ENCODE peak calls at places on chromosomes 1 and 21, in nine cellular contexts. One of them, this sample, is unnamed.

GRCh38 chr1:29890201-29890959 is 654.1 kb downstream of the PTPRU start:
- DNase-seq in esophagus muscularis mucosa: no peak
- DNase-seq in astrocyte: no peak
- DNase-seq in HCT116: no peak
- DNase-seq in right lobe of liver: no peak
- DNase-seq in tibial artery: no peak
- DNase-seq in H1: no peak
- DNase-seq in mucosa of descending colon: no peak
- DNase-seq in esophagus squamous epithelium: no peak
- DNase-seq in this sample: no peak

GRCh38 chr1:116508090-116508983 is 62.5 kb downstream of the CD58 start:
- DNase-seq in esophagus muscularis mucosa: peak; percentile 74
- DNase-seq in astrocyte: no peak
- DNase-seq in HCT116: no peak
- DNase-seq in right lobe of liver: no peak
- DNase-seq in tibial artery: no peak
- DNase-seq in H1: no peak
- DNase-seq in mucosa of descending colon: no peak
- DNase-seq in esophagus squamous epithelium: no peak
- DNase-seq in this sample: no peak

GRCh38 chr21:39037807-39038405 is 145.3 kb downstream of the PSMG1 start:
- DNase-seq in esophagus muscularis mucosa: no peak
- DNase-seq in astrocyte: no peak
- DNase-seq in HCT116: no peak
- DNase-seq in right lobe of liver: no peak
- DNase-seq in tibial artery: no peak
- DNase-seq in H1: peak; percentile 78
- DNase-seq in mucosa of descending colon: no peak
- DNase-seq in esophagus squamous epithelium: no peak
- DNase-seq in this sample: no peak

GRCh38 chr1:39160703-39161102 is 43.8 kb upstream of the MACF1 start:
- DNase-seq in esophagus muscularis mucosa: no peak
- DNase-seq in astrocyte: no peak
- DNase-seq in HCT116: no peak
- DNase-seq in right lobe of liver: no peak
- DNase-seq in tibial artery: no peak
- DNase-seq in H1: no peak
- DNase-seq in mucosa of descending colon: no peak
- DNase-seq in esophagus squamous epithelium: no peak
- DNase-seq in this sample: no peak

GRCh38 chr1:219467524-219467923 is 145.4 kb downstream of the ZC3H11B start:
- DNase-seq in esophagus muscularis mucosa: no peak
- DNase-seq in astrocyte: peak; percentile 25
- DNase-seq in HCT116: no peak
- DNase-seq in right lobe of liver: no peak
- DNase-seq in tibial artery: no peak
- DNase-seq in H1: no peak
- DNase-seq in mucosa of descending colon: no peak
- DNase-seq in esophagus squamous epithelium: no peak
- DNase-seq in this sample: no peak

GRCh38 chr21:36749935-36750578 is 51.1 kb downstream of the SIM2 start:
- DNase-seq in esophagus muscularis mucosa: no peak
- DNase-seq in astrocyte: peak; percentile 43
- DNase-seq in HCT116: no peak
- DNase-seq in right lobe of liver: no peak
- DNase-seq in tibial artery: no peak
- DNase-seq in H1: peak; percentile 66
- DNase-seq in mucosa of descending colon: peak; percentile 14
- DNase-seq in esophagus squamous epithelium: no peak
- DNase-seq in this sample: no peak

GRCh38 chr1:109764561-109765482 is 1.1 kb upstream of the EPS8L3 start:
- DNase-seq in esophagus muscularis mucosa: no peak
- DNase-seq in astrocyte: no peak
- DNase-seq in HCT116: no peak
- DNase-seq in right lobe of liver: no peak
- DNase-seq in tibial artery: no peak
- DNase-seq in H1: no peak
- DNase-seq in mucosa of descending colon: peak; percentile 19
- DNase-seq in esophagus squamous epithelium: no peak
- DNase-seq in this sample: no peak

GRCh38 chr1:100607628-100608240 is 69.8 kb downstream of the GPR88 start:
- DNase-seq in esophagus muscularis mucosa: no peak
- DNase-seq in astrocyte: no peak
- DNase-seq in HCT116: no peak
- DNase-seq in right lobe of liver: no peak
- DNase-seq in tibial artery: no peak
- DNase-seq in H1: no peak
- DNase-seq in mucosa of descending colon: no peak
- DNase-seq in esophagus squamous epithelium: no peak
- DNase-seq in this sample: no peak

GRCh38 chr1:235199441-235199840 is 38.4 kb upstream of the RBM34 start:
- DNase-seq in esophagus muscularis mucosa: no peak
- DNase-seq in astrocyte: peak; percentile 29
- DNase-seq in HCT116: no peak
- DNase-seq in right lobe of liver: no peak
- DNase-seq in tibial artery: no peak
- DNase-seq in H1: no peak
- DNase-seq in mucosa of descending colon: no peak
- DNase-seq in esophagus squamous epithelium: no peak
- DNase-seq in this sample: no peak

GRCh38 chr1:15820478-15820877 is 13.0 kb upstream of the UQCRHL start:
- DNase-seq in esophagus muscularis mucosa: no peak
- DNase-seq in astrocyte: peak; percentile 41
- DNase-seq in HCT116: no peak
- DNase-seq in right lobe of liver: no peak
- DNase-seq in tibial artery: no peak
- DNase-seq in H1: no peak
- DNase-seq in mucosa of descending colon: no peak
- DNase-seq in esophagus squamous epithelium: no peak
- DNase-seq in this sample: no peak

GRCh38 chr1:41648844-41649243 is 164.4 kb upstream of the EDN2 start:
- DNase-seq in esophagus muscularis mucosa: no peak
- DNase-seq in astrocyte: no peak
- DNase-seq in HCT116: no peak
- DNase-seq in right lobe of liver: no peak
- DNase-seq in tibial artery: no peak
- DNase-seq in H1: no peak
- DNase-seq in mucosa of descending colon: no peak
- DNase-seq in esophagus squamous epithelium: no peak
- DNase-seq in this sample: no peak

GRCh38 chr1:41646186-41646585 is 161.7 kb upstream of the EDN2 start:
- DNase-seq in esophagus muscularis mucosa: no peak
- DNase-seq in astrocyte: no peak
- DNase-seq in HCT116: no peak
- DNase-seq in right lobe of liver: no peak
- DNase-seq in tibial artery: no peak
- DNase-seq in H1: no peak
- DNase-seq in mucosa of descending colon: no peak
- DNase-seq in esophagus squamous epithelium: no peak
- DNase-seq in this sample: no peak

GRCh38 chr1:41648230-41648629 is 163.7 kb upstream of the EDN2 start:
- DNase-seq in esophagus muscularis mucosa: no peak
- DNase-seq in astrocyte: no peak
- DNase-seq in HCT116: no peak
- DNase-seq in right lobe of liver: no peak
- DNase-seq in tibial artery: no peak
- DNase-seq in H1: no peak
- DNase-seq in mucosa of descending colon: no peak
- DNase-seq in esophagus squamous epithelium: no peak
- DNase-seq in this sample: no peak

GRCh38 chr1:41649445-41650175 is 165.1 kb upstream of the EDN2 start:
- DNase-seq in esophagus muscularis mucosa: no peak
- DNase-seq in astrocyte: no peak
- DNase-seq in HCT116: no peak
- DNase-seq in right lobe of liver: no peak
- DNase-seq in tibial artery: no peak
- DNase-seq in H1: no peak
- DNase-seq in mucosa of descending colon: no peak
- DNase-seq in esophagus squamous epithelium: no peak
- DNase-seq in this sample: no peak

GRCh38 chr1:41647202-41648135 is 163.0 kb upstream of the EDN2 start:
- DNase-seq in esophagus muscularis mucosa: no peak
- DNase-seq in astrocyte: no peak
- DNase-seq in HCT116: no peak
- DNase-seq in right lobe of liver: no peak
- DNase-seq in tibial artery: no peak
- DNase-seq in H1: no peak
- DNase-seq in mucosa of descending colon: no peak
- DNase-seq in esophagus squamous epithelium: no peak
- DNase-seq in this sample: no peak
- H3K36me3 ChIP-seq in esophagus muscularis mucosa: no peaks in the 10 kb centered on the region
- H3K36me3 ChIP-seq in astrocyte: no peaks in the 10 kb centered on the region
- H3K36me3 ChIP-seq in HCT116: no peaks in the 10 kb centered on the region
- H3K36me3 ChIP-seq in right lobe of liver: no peaks in the 10 kb centered on the region
- H3K36me3 ChIP-seq in tibial artery: no peaks in the 10 kb centered on the region
- H3K36me3 ChIP-seq in H1: no peaks in the 10 kb centered on the region
- H3K36me3 ChIP-seq in mucosa of descending colon: no peaks in the 10 kb centered on the region
- H3K36me3 ChIP-seq in esophagus squamous epithelium: no peaks in the 10 kb centered on the region
- H3K36me3 ChIP-seq in this sample: no peaks in the 10 kb centered on the region

GRCh38 chr1:63319069-63320023 is 3.0 kb upstream of the FOXD3 start:
- DNase-seq in esophagus muscularis mucosa: peak; percentile 81
- DNase-seq in astrocyte: no peak
- DNase-seq in HCT116: no peak
- DNase-seq in right lobe of liver: no peak
- DNase-seq in tibial artery: no peak
- DNase-seq in H1: peak; percentile 77
- DNase-seq in mucosa of descending colon: no peak
- DNase-seq in esophagus squamous epithelium: no peak
- DNase-seq in this sample: no peak

GRCh38 chr1:63317814-63318156 is 4.6 kb upstream of the FOXD3 start:
- DNase-seq in esophagus muscularis mucosa: no peak
- DNase-seq in astrocyte: no peak
- DNase-seq in HCT116: no peak
- DNase-seq in right lobe of liver: no peak
- DNase-seq in tibial artery: no peak
- DNase-seq in H1: no peak
- DNase-seq in mucosa of descending colon: no peak
- DNase-seq in esophagus squamous epithelium: no peak
- DNase-seq in this sample: no peak

GRCh38 chr1:63316540-63316939 is 5.8 kb upstream of the FOXD3 start:
- DNase-seq in esophagus muscularis mucosa: no peak
- DNase-seq in astrocyte: no peak
- DNase-seq in HCT116: no peak
- DNase-seq in right lobe of liver: no peak
- DNase-seq in tibial artery: no peak
- DNase-seq in H1: no peak
- DNase-seq in mucosa of descending colon: no peak
- DNase-seq in esophagus squamous epithelium: no peak
- DNase-seq in this sample: no peak

GRCh38 chr1:63318255-63319068 is 3.9 kb upstream of the FOXD3 start:
- DNase-seq in esophagus muscularis mucosa: no peak
- DNase-seq in astrocyte: no peak
- DNase-seq in HCT116: no peak
- DNase-seq in right lobe of liver: no peak
- DNase-seq in tibial artery: no peak
- DNase-seq in H1: no peak
- DNase-seq in mucosa of descending colon: no peak
- DNase-seq in esophagus squamous epithelium: no peak
- DNase-seq in this sample: no peak

DNA sequence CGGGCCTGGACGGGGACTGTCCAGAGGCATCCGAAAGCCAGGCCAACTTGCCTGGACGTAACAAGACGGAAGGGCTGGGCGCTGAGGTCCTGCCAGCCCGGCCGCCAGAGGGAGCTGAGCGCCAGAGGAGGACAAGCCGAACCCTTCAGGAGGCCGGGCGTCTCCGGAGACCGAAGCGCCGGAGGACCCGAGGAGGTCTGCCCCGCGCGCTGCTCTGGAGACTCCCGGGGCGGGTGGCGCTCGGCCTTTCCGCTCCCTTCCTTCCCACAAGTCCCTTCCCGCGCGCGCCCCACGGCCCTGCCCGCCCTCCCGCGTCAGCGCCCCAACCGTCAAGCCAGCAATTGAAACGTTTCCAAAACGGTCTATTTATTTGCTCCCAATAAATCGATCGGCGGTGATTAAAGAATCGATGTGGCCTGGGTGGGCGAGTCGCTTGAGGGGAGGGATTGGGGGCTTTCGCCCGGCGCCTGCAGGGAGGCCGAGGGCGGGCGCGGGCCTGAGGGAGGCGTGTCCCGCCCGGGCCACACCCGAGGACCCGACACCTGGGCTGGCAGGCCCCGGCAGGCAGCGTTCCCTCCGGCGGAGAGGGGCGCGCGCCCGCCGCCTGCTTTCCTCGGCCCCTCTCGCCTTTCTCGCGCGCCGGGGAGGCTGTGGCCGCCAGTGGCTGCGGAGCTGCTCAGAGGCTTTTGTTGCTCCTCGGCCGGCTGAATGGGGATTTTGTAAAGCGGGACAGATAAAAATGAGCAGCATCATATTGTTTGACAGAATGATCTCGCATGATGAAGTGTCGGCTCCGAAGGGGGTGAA is 5.2 kb upstream of the FOXD3 start:
- DNase-seq in esophagus muscularis mucosa: no peak
- DNase-seq in astrocyte: no peak
- DNase-seq in HCT116: peak; percentile 78
- DNase-seq in right lobe of liver: peak; percentile 84
- DNase-seq in tibial artery: no peak
- DNase-seq in H1: peak; percentile 93
- DNase-seq in mucosa of descending colon: peak; percentile 83
- DNase-seq in esophagus squamous epithelium: no peak
- DNase-seq in this sample: peak; percentile 70
- TF ChIP-seq CTCF in esophagus muscularis mucosa: peak; percentile 65
- TF ChIP-seq CTCF in astrocyte: no peak
- TF ChIP-seq CTCF in HCT116: peak; percentile 88
- TF ChIP-seq CTCF in right lobe of liver: peak; percentile 70
- TF ChIP-seq CTCF in tibial artery: no peak
- TF ChIP-seq CTCF in H1: peak; percentile 87
- TF ChIP-seq CTCF in mucosa of descending colon: peak; percentile 52
- TF ChIP-seq CTCF in esophagus squamous epithelium: peak; percentile 77
- TF ChIP-seq CTCF in this sample: peak; percentile 23

GRCh38 chr1:212283741-212284140 is 1.5 kb upstream of the PPP2R5A start:
- DNase-seq in esophagus muscularis mucosa: no peak
- DNase-seq in astrocyte: no peak
- DNase-seq in HCT116: no peak
- DNase-seq in right lobe of liver: no peak
- DNase-seq in tibial artery: no peak
- DNase-seq in H1: no peak
- DNase-seq in mucosa of descending colon: no peak
- DNase-seq in esophagus squamous epithelium: no peak
- DNase-seq in this sample: no peak
- H3K4me3 ChIP-seq in esophagus muscularis mucosa: no peak overlapping the region
- H3K4me3 ChIP-seq in astrocyte: no peak overlapping the region
- H3K4me3 ChIP-seq in HCT116: peak overlapping the region; percentile 61
- H3K4me3 ChIP-seq in right lobe of liver: no peak overlapping the region
- H3K4me3 ChIP-seq in tibial artery: no peak overlapping the region
- H3K4me3 ChIP-seq in H1: peak overlapping the region; percentile 76
- H3K4me3 ChIP-seq in mucosa of descending colon: no peak overlapping the region
- H3K4me3 ChIP-seq in esophagus squamous epithelium: peak overlapping the region; percentile 81
- H3K4me3 ChIP-seq in this sample: no peak overlapping the region

DNA sequence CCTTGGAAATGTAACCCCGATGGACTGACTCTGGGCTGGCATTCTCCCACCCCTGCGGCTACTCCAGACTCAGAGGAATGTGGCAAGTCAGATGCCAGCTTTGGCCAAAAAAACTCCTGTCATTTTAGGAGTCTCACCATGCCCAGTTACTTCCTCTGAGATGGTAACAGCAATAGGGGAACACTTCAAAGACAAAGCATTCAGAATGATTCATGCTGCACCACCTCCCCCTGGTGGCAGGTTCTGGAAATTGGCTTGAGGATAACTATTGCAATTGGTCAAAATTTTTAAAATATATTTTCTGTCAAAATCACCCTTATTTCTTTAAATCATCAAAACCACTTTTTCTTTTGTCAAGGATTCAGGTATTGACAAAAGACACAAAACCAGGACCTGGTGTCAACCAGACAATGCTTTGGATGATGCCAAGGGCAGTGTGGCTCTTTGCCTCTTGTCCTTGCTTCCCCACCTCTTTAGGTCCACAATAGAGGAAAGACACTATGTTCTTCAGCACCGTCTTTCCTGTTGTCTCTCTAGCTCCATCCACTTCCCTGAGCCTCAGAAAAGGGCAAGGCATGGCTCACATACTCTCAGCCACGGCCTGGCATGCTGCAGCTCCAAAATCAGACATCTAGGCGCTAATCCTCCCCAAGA is 9.9 kb upstream of the CDCA8 start:
- DNase-seq in esophagus muscularis mucosa: peak; percentile 94
- DNase-seq in astrocyte: peak; percentile 19
- DNase-seq in HCT116: peak; percentile 38
- DNase-seq in right lobe of liver: peak; percentile 50
- DNase-seq in tibial artery: peak; percentile 74
- DNase-seq in H1: peak; percentile 90
- DNase-seq in mucosa of descending colon: peak; percentile 87
- DNase-seq in esophagus squamous epithelium: peak; percentile 7
- DNase-seq in this sample: peak; percentile 73
- H3K36me3 ChIP-seq in esophagus muscularis mucosa: peaks cover 49% of the 10 kb centered on the region
- H3K36me3 ChIP-seq in astrocyte: peaks cover 24% of the 10 kb centered on the region
- H3K36me3 ChIP-seq in HCT116: peaks cover 23% of the 10 kb centered on the region
- H3K36me3 ChIP-seq in right lobe of liver: peaks cover 12% of the 10 kb centered on the region
- H3K36me3 ChIP-seq in tibial artery: peaks cover 36% of the 10 kb centered on the region
- H3K36me3 ChIP-seq in H1: peaks cover 31% of the 10 kb centered on the region
- H3K36me3 ChIP-seq in mucosa of descending colon: no peaks in the 10 kb centered on the region
- H3K36me3 ChIP-seq in esophagus squamous epithelium: no peaks in the 10 kb centered on the region
- H3K36me3 ChIP-seq in this sample: peaks cover 22% of the 10 kb centered on the region

This sample was measured in lung.